ENCODE peak calls at places on chromosomes 2 and 18, in four cellular contexts. N is lung, X is adrenal gland, Y is PC-3. G is an unnamed sample.

GRCh38 chr18:63613420-63613819 is 26.3 kb downstream of the SERPINB13 start:
- DNase-seq in N (no peak), X (no peak), Y (no peak), G (no peak)

GRCh38 chr2:69634197-69634821 is 9.2 kb downstream of the AAK1 start:
- DNase-seq in N (no peak), X (no peak), Y (no peak), G (no peak)

GRCh38 chr2:195501746-195502145 is 155.3 kb upstream of the SLC39A10 start:
- DNase-seq in N (no peak), X (no peak), Y (peak), G (no peak)

GRCh38 chr2:240597054-240597418 is 10.5 kb downstream of the CAPN10 start:
- DNase-seq in N (no peak), X (no peak), Y (no peak), G (no peak)

GRCh38 chr18:59272971-59273935 is at the start of gene RAX:
- DNase-seq in N (no peak), X (no peak), Y (no peak), G (no peak)

GRCh38 chr18:35478520-35479435 is 19.0 kb downstream of the INO80C start:
- DNase-seq in N (no peak), X (peak), Y (peak), G (peak)

GRCh38 chr2:592737-593136 is 84.5 kb downstream of the TMEM18 start:
- DNase-seq in N (no peak), X (no peak), Y (no peak), G (no peak)

GRCh38 chr2:237731663-237732062 is 66.9 kb upstream of the RBM44 start:
- DNase-seq in N (no peak), X (peak), Y (peak), G (peak)

GRCh38 chr2:180787330-180787729 is 193.1 kb upstream of the UBE2E3 start:
- DNase-seq in N (no peak), X (no peak), Y (peak), G (no peak)

GRCh38 chr2:231189571-231190495 is 8.6 kb upstream of the ARMC9 start:
- DNase-seq in N (peak), X (peak), Y (no peak), G (no peak)

GRCh38 chr2:144679942-144680341 is 160.0 kb upstream of the ZEB2 start:
- DNase-seq in N (no peak), X (no peak), Y (no peak), G (no peak)

GRCh38 chr2:10385501-10385900 is 62.6 kb downstream of the ODC1 start:
- DNase-seq in N (no peak), X (no peak), Y (no peak), G (no peak)

GRCh38 chr2:152548111-152548875 is 169.0 kb downstream of the PRPF40A start:
- DNase-seq in N (no peak), X (no peak), Y (no peak), G (no peak)

GRCh38 chr2:95024306-95024880 is 1.1 kb upstream of the MAL start:
- DNase-seq in N (no peak), X (no peak), Y (no peak), G (no peak)

GRCh38 chr2:68248361-68248760 is 4.0 kb downstream of the PPP3R1 start:
- DNase-seq in N (no peak), X (no peak), Y (peak), G (no peak)
- H3K4me3 ChIP-seq in N (no peak), X (no peak), Y (peak), G (no peak)

GRCh38 chr18:27007880-27008279 is 142.4 kb upstream of the AQP4 start:
- DNase-seq in N (no peak), X (no peak), Y (no peak), G (no peak)

GRCh38 chr18:27005589-27005988 is 140.1 kb upstream of the AQP4 start:
- DNase-seq in N (no peak), X (no peak), Y (peak), G (no peak)

GRCh38 chr18:27008575-27008974 is 143.1 kb upstream of the AQP4 start:
- DNase-seq in N (no peak), X (no peak), Y (no peak), G (no peak)

GRCh38 chr18:26999797-27000196 is 134.3 kb upstream of the AQP4 start:
- DNase-seq in N (no peak), X (no peak), Y (no peak), G (no peak)

DNA sequence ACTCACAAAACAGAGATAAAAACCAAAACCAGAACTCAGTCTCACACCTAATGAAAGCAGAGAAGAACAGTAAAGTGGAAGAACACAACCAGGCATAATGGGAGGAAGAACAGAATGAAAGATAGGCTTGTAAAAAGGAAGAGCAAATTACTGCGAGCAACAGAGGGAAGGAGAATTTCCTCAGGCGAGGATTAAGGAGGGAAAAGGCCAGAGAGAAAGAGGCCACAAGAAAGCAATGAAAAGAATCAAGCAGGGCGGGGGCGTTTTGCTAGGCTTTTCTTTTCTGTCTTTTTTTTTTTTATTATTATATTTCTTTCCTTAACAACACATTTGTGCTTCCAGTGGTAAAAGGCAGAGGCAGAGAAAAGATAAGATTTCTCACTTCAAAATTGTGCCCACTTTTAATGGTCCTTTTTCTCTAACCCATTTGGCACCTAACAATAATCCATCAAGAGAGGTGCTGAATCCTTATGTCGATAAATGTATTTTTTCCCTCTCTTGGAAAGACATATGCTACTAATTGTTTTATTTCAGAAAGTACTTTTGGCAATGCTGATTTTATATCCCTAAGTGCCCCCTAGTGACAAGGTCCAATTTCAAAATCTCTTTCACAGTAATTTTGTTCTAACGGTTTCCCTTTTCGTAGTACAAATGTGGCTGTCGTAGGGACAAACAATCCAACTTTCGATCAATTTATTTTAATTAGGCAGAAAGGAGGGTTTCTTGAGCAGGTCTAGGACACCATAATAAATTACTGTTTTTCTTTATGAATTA is 138.7 kb upstream of the AQP4 start:
- DNase-seq in N (no peak), X (no peak), Y (peak), G (peak)
- TF ChIP-seq CTCF in N (no peak), X (peak), Y (peak), G (no peak)

DNA sequence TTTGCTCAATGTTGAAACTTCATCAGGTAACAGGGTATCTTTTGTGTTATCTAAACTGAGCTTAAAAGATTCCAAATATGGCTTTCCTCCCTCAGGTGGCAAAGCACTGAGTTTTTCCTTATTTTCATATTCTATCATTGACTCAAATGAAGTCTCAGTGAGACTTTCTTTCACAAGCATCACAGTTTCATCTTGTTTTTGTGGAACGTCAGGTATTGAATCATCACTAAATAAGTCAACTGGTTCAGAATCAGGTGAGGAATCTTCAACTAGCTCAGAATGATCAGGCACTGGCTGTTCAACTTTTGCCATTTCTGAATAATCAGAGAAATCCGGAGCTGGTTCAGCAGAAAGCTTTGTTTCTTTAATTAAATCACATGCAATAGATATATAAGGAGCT is 24.6 kb downstream of the RTN4 start:
- DNase-seq in N (no peak), X (no peak), Y (no peak), G (no peak)
- H3K4me3 ChIP-seq in N (no peak), X (no peak), Y (no peak), G (no peak)

GRCh38 chr2:44244135-44244871 is 31.0 kb upstream of the SLC3A1 start:
- DNase-seq in N (peak), X (peak), Y (peak), G (no peak)
- TF ChIP-seq CTCF in N (peak), X (peak), Y (peak), G (peak)

GRCh38 chr2:239400000-239400831 is 604 bp downstream of the HDAC4 start:
- DNase-seq in N (no peak), X (peak), Y (peak), G (no peak)
- H3K4me3 ChIP-seq in N (peak), X (peak), Y (peak), G (peak)

GRCh38 chr18:24447961-24448360 is 12.5 kb upstream of the HRH4 start:
- DNase-seq in N (no peak), X (no peak), Y (no peak), G (no peak)

GRCh38 chr18:24443870-24444269 is 16.6 kb upstream of the HRH4 start:
- DNase-seq in N (no peak), X (no peak), Y (no peak), G (no peak)

GRCh38 chr18:24446453-24446852 is 14.0 kb upstream of the HRH4 start:
- DNase-seq in N (no peak), X (no peak), Y (no peak), G (no peak)

DNA sequence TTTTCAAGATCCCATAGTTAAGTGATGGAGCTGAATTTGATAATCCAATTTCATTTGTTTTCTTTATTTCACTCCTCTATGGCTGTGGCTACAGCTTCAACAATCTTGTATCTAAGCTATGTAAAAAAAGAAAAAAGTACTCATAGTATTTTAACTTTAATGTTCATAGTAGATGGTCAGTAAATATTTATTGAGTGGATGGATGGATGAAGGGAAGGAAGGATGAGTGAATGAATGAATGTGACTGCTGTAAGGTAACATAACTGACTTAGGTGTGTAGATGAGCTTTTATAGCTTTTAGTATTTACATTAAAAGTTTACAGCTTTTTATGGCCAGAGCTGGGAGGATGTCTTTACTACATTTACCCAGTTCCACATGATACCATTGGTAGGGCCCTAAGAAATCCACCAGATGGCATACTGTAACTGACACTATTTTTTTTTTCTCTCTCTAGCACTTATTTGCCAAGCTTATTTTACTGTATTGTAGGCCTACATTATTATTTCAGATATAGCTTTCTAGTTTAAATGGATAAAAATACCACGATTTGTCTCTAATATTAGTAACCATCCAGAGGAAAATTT is 13.4 kb upstream of the HRH4 start:
- DNase-seq in N (no peak), X (no peak), Y (peak), G (no peak)
- TF ChIP-seq CTCF in N (no peak), X (no peak), Y (peak), G (peak)

G was measured in AG09309.